ENCODE peak calls at places on chromosomes 3 and 15, in five cellular contexts. One of them, this sample, is unnamed. For H3K9me3, the result is how much of the 10 kb centered on the place peaks cover.

GRCh38 chr3:64559658-64560057 is 128.1 kb downstream of the ADAMTS9 start:
- DNase-seq in fibroblast of lung: peak
- DNase-seq in suprapubic skin: no peak
- DNase-seq in A549: no peak
- DNase-seq in heart left ventricle: no peak
- DNase-seq in this sample: no peak

GRCh38 chr3:19717736-19718135 is 216.3 kb downstream of the EFHB start:
- DNase-seq in A549: no peak
- DNase-seq in fibroblast of lung: no peak
- DNase-seq in heart left ventricle: no peak
- DNase-seq in suprapubic skin: no peak
- DNase-seq in this sample: no peak

GRCh38 chr3:39478226-39478625 is 10.7 kb downstream of the MOBP start:
- DNase-seq in suprapubic skin: no peak
- DNase-seq in fibroblast of lung: no peak
- DNase-seq in A549: no peak
- DNase-seq in heart left ventricle: no peak
- DNase-seq in this sample: no peak

GRCh38 chr15:71112429-71112828 is 2.8 kb upstream of the THSD4 start:
- DNase-seq in heart left ventricle: no peak
- DNase-seq in fibroblast of lung: no peak
- DNase-seq in A549: no peak
- DNase-seq in suprapubic skin: no peak
- DNase-seq in this sample: no peak

GRCh38 chr15:48565560-48566482 is 79.7 kb downstream of the FBN1 start:
- DNase-seq in A549: peak
- DNase-seq in heart left ventricle: no peak
- DNase-seq in suprapubic skin: no peak
- DNase-seq in fibroblast of lung: peak
- DNase-seq in this sample: no peak

GRCh38 chr3:54876694-54877093 is 51.2 kb downstream of the LRTM1 start:
- DNase-seq in A549: no peak
- DNase-seq in suprapubic skin: no peak
- DNase-seq in heart left ventricle: no peak
- DNase-seq in fibroblast of lung: no peak
- DNase-seq in this sample: no peak

GRCh38 chr15:78914027-78914764 is 30.6 kb downstream of the CTSH start:
- DNase-seq in A549: peak
- DNase-seq in heart left ventricle: no peak
- DNase-seq in suprapubic skin: peak
- DNase-seq in fibroblast of lung: peak
- DNase-seq in this sample: no peak

GRCh38 chr15:58440181-58440910 is 8.6 kb downstream of the LIPC start:
- DNase-seq in suprapubic skin: peak
- DNase-seq in A549: peak
- DNase-seq in fibroblast of lung: no peak
- DNase-seq in heart left ventricle: peak
- DNase-seq in this sample: no peak

GRCh38 chr3:37945803-37946530 is 44.6 kb upstream of the VILL start:
- DNase-seq in A549: peak
- DNase-seq in heart left ventricle: no peak
- DNase-seq in suprapubic skin: no peak
- DNase-seq in fibroblast of lung: peak
- DNase-seq in this sample: no peak

GRCh38 chr15:39511000-39511914 is 69.6 kb upstream of the THBS1 start:
- DNase-seq in suprapubic skin: no peak
- DNase-seq in A549: peak
- DNase-seq in heart left ventricle: peak
- DNase-seq in fibroblast of lung: peak
- DNase-seq in this sample: no peak

GRCh38 chr15:62404194-62404985 is 239.3 kb upstream of the C2CD4B start:
- DNase-seq in suprapubic skin: no peak
- DNase-seq in A549: no peak
- DNase-seq in fibroblast of lung: no peak
- DNase-seq in heart left ventricle: no peak
- DNase-seq in this sample: no peak

GRCh38 chr15:38190501-38190900 is 62.1 kb upstream of the SPRED1 start:
- DNase-seq in heart left ventricle: no peak
- DNase-seq in suprapubic skin: no peak
- DNase-seq in fibroblast of lung: no peak
- DNase-seq in A549: peak
- DNase-seq in this sample: no peak

GRCh38 chr15:68204776-68205557 is at the start of gene CALML4:
- DNase-seq in suprapubic skin: peak
- DNase-seq in fibroblast of lung: peak
- DNase-seq in heart left ventricle: peak
- DNase-seq in A549: peak
- DNase-seq in this sample: no peak

GRCh38 chr15:42081463-42081830 is 12.9 kb downstream of the PLA2G4D start:
- DNase-seq in A549: no peak
- DNase-seq in heart left ventricle: no peak
- DNase-seq in fibroblast of lung: no peak
- DNase-seq in suprapubic skin: no peak
- DNase-seq in this sample: peak

GRCh38 chr15:98484914-98485313 is 163.4 kb upstream of the IGF1R start:
- DNase-seq in A549: no peak
- DNase-seq in suprapubic skin: no peak
- DNase-seq in fibroblast of lung: no peak
- DNase-seq in heart left ventricle: no peak
- DNase-seq in this sample: no peak

GRCh38 chr15:85396554-85396953 is 16.2 kb downstream of the AKAP13 start:
- DNase-seq in A549: no peak
- DNase-seq in fibroblast of lung: no peak
- DNase-seq in heart left ventricle: no peak
- DNase-seq in suprapubic skin: no peak
- DNase-seq in this sample: no peak

GRCh38 chr15:48940508-48940907 is 23.2 kb downstream of the SHC4 start:
- DNase-seq in heart left ventricle: no peak
- DNase-seq in fibroblast of lung: peak
- DNase-seq in A549: peak
- DNase-seq in suprapubic skin: no peak
- DNase-seq in this sample: no peak

DNA sequence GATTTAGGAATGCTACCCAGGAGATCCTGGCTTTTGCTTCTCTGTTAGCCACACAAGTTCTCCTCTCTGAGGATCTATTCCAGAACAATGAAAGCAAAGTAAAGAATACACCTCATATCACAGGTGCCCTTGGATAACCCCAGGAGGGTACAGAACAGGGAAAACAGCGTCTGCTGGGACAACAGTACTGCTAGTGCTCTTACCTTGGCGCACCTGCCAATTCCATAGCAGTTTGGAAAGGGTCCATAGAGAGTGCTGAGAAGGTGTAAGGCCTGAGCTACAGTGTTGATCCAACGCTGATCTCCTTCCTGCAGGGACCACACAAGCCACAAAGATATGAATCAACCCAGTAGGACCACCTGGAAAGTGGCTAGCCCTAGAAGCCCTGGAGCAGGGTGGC is 12.9 kb upstream of the PRC1 start:
- DNase-seq in A549: no peak
- DNase-seq in suprapubic skin: no peak
- DNase-seq in fibroblast of lung: no peak
- DNase-seq in heart left ventricle: no peak
- DNase-seq in this sample: no peak
- H3K9me3 ChIP-seq in A549: under half
- H3K9me3 ChIP-seq in suprapubic skin: under half
- H3K9me3 ChIP-seq in fibroblast of lung: under half
- H3K9me3 ChIP-seq in heart left ventricle: under half
- H3K9me3 ChIP-seq in this sample: under half

DNA sequence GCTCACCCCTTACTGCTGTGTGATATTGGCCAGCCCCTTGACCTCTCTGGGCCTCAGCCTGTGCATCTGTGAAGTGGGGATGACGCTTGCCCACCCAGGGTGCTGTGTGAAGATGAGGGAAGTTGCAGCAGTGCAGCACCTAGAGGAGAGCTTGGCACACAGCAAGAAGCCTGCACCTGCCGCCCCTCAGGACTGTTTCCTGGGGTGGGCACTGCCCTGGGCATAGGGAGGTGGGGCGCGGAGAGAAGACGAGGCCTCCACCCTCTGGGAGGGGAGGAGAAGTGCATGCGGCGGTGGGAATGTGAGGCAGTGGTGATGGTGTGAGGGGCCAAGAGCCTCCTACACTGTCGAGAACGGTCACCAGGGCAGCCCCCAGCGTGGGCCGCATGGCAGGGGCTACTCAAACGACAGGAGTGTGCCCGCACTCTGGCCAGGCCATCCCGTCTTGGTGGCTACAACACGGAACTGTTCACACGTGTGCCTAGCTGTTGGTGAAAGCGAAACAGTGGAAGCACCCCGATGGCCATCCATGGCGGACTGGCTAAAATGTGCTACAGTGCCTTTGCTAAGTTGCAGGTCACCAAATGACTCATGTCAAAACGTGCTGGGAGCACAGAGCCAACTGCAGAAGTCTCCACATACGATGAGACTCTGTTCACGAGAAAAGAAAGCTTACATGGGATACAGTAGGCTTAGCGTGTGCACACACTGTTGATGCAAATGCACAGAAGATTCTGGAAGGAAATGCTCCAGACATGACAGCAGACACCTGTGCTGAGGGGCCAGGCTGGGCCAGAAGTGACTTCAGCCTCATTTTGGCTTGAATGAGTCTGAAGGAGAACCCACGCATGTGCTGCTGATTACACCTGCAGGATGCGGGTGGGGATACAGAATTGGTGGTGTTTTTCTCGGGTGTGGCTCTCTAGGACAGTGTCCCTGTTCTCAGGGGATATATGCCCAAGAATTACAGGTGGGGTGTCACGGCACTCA is 40.4 kb upstream of the IQSEC1 start:
- DNase-seq in suprapubic skin: peak
- DNase-seq in A549: no peak
- DNase-seq in heart left ventricle: no peak
- DNase-seq in fibroblast of lung: no peak
- DNase-seq in this sample: peak
- TF ChIP-seq CTCF in suprapubic skin: no peak
- TF ChIP-seq CTCF in A549: no peak
- TF ChIP-seq CTCF in heart left ventricle: no peak
- TF ChIP-seq CTCF in fibroblast of lung: no peak
- TF ChIP-seq CTCF in this sample: no peak

DNA sequence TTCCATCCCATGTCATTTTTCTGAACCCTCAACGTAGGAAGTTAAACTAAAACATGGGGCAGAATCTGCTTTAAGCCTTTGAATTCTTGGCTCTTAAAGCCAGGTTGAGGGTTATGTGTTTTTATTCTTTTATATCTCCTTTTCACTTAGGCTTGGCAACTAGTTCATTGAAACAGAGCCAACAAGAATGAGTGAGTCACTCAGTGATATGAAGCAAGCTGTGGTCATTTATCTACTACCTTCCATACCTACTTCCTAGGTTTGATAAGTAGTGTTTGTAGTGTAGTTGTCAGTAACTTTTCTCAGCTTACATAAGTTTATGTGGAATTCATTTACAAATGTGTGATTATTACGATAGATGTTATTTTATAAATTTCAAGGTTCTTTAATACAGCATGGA is 67.4 kb downstream of the SNRPN start:
- DNase-seq in fibroblast of lung: peak
- DNase-seq in suprapubic skin: no peak
- DNase-seq in A549: no peak
- DNase-seq in heart left ventricle: no peak
- DNase-seq in this sample: no peak
- H3K9me3 ChIP-seq in fibroblast of lung: under half
- H3K9me3 ChIP-seq in suprapubic skin: under half
- H3K9me3 ChIP-seq in A549: under half
- H3K9me3 ChIP-seq in heart left ventricle: half or more
- H3K9me3 ChIP-seq in this sample: half or more

GRCh38 chr3:194065119-194065392 is 70.9 kb upstream of the HES1 start:
- DNase-seq in fibroblast of lung: no peak
- DNase-seq in A549: no peak
- DNase-seq in heart left ventricle: no peak
- DNase-seq in suprapubic skin: no peak
- DNase-seq in this sample: no peak

GRCh38 chr3:194062825-194063224 is 73.1 kb upstream of the HES1 start:
- DNase-seq in fibroblast of lung: no peak
- DNase-seq in suprapubic skin: no peak
- DNase-seq in heart left ventricle: no peak
- DNase-seq in A549: no peak
- DNase-seq in this sample: no peak

GRCh38 chr3:194067949-194068362 is 68.0 kb upstream of the HES1 start:
- DNase-seq in fibroblast of lung: no peak
- DNase-seq in A549: no peak
- DNase-seq in heart left ventricle: no peak
- DNase-seq in suprapubic skin: no peak
- DNase-seq in this sample: no peak

GRCh38 chr3:194061421-194062029 is 74.4 kb upstream of the HES1 start:
- DNase-seq in heart left ventricle: no peak
- DNase-seq in A549: no peak
- DNase-seq in fibroblast of lung: no peak
- DNase-seq in suprapubic skin: no peak
- DNase-seq in this sample: no peak

DNA sequence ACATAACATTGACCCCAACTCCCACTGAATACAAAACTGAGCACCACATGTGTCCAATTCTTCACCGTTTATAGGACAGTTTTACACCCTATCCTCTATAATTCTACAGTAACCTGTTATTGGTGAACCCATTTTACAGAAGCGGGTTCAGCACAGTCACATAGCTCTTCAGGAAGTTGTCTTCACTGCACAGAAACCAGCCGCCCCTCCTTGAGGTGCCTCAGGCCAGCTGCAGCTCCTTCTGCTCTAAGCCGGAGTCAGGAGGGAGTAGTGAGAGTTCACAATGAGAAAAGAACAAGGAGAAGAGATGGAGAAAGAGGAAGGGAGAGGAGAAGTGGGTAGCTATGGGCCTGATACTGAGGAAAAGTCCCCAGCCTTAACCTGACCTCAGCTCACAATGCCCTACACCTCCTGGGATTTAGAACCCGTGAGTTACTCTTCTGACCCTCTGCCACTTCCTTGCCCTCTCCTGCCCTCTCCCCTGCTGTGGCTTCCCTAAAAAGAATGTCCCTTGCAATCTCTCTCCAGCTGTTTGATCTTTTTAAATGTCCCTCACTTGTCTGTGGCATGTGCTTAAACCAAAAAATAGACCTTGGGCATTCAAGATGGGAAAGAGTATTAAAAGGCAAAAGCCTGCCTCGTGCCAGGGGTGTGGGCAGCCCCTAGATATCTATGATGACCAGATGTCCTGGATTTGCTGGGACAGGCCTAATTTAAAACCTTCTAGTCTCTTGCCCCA is 71.4 kb upstream of the HES1 start:
- DNase-seq in heart left ventricle: no peak
- DNase-seq in A549: no peak
- DNase-seq in fibroblast of lung: no peak
- DNase-seq in suprapubic skin: no peak
- DNase-seq in this sample: no peak
- TF ChIP-seq CTCF in heart left ventricle: no peak
- TF ChIP-seq CTCF in A549: no peak
- TF ChIP-seq CTCF in fibroblast of lung: no peak
- TF ChIP-seq CTCF in suprapubic skin: no peak
- TF ChIP-seq CTCF in this sample: no peak